ENCODE peak calls at places on chromosomes 4 and X, in five cellular contexts. O, W, N, E and I are unnamed samples.

GRCh38 chr4:153153339-153153851 is 50.8 kb upstream of the TRIM2 start:
- DNase-seq in W (no peak), N (peak; percentile 74), E (peak; percentile 25), O (peak; percentile 23), I (peak; percentile 67)

GRCh38 chrX:45322820-45323219 is 122.1 kb upstream of the DIPK2B start:
- DNase-seq in E (peak; percentile 9), O (no peak), W (no peak), N (no peak), I (no peak)

GRCh38 chrX:53239474-53239873 is 14.5 kb upstream of the KDM5C start:
- DNase-seq in W (no peak), N (no peak), E (no peak), O (no peak), I (no peak)

GRCh38 chrX:110665636-110666035 is 130.0 kb downstream of the CHRDL1 start:
- DNase-seq in E (peak; percentile 15), O (peak; percentile 10), W (peak; percentile 47), N (peak; percentile 67), I (no peak)

GRCh38 chrX:100924370-100924769 is 4.3 kb downstream of the XKRX start:
- DNase-seq in N (no peak), E (no peak), O (no peak), W (no peak), I (no peak)

GRCh38 chrX:27186671-27187070 is 276.5 kb downstream of the PPP4R3C start:
- DNase-seq in O (no peak), W (no peak), E (peak; percentile 31), N (no peak), I (no peak)

GRCh38 chrX:21723097-21723496 is 34.8 kb downstream of the SMPX start:
- DNase-seq in E (no peak), W (no peak), N (no peak), O (no peak), I (no peak)

GRCh38 chrX:69362889-69363288 is 141.2 kb upstream of the NALF2 start:
- DNase-seq in N (no peak), O (peak; percentile 8), W (no peak), E (peak; percentile 63), I (no peak)

GRCh38 chrX:23364416-23364815 is 29.8 kb downstream of the PTCHD1 start:
- DNase-seq in N (no peak), W (no peak), O (no peak), E (no peak), I (no peak)

GRCh38 chr4:14924080-14924916 is 78.0 kb upstream of the CPEB2 start:
- DNase-seq in E (no peak), O (no peak), W (no peak), N (no peak), I (no peak)

GRCh38 chr4:89434364-89434988 is 126.9 kb upstream of the GPRIN3 start:
- DNase-seq in O (no peak), E (peak; percentile 65), N (no peak), W (no peak), I (no peak)

GRCh38 chrX:71998836-71999509 is 88.3 kb downstream of the NHSL2 start:
- DNase-seq in W (no peak), O (peak; percentile 19), N (no peak), E (peak; percentile 31), I (no peak)

GRCh38 chrX:120419465-120419864 is 49.6 kb downstream of the LAMP2 start:
- DNase-seq in E (no peak), N (no peak), O (no peak), W (no peak), I (no peak)

GRCh38 chr4:19021617-19022016 is 1000.1 kb upstream of the LCORL start:
- DNase-seq in E (no peak), O (no peak), W (no peak), N (no peak), I (no peak)

GRCh38 chr4:87078987-87079469 is 141.4 kb downstream of the KLHL8 start:
- DNase-seq in W (no peak), O (no peak), N (no peak), E (peak; percentile 92), I (no peak)

GRCh38 chrX:148270499-148270898 is 229.9 kb upstream of the AFF2 start:
- DNase-seq in E (no peak), W (no peak), N (no peak), O (no peak), I (no peak)

GRCh38 chr4:153529646-153530045 is 63.5 kb downstream of the TMEM131L start:
- DNase-seq in O (no peak), N (no peak), W (no peak), E (peak; percentile 66), I (no peak)

GRCh38 chr4:110586137-110586850 is 36.6 kb downstream of the PITX2 start:
- DNase-seq in E (peak; percentile 78), W (no peak), N (no peak), O (no peak), I (no peak)

GRCh38 chr4:100008048-100008447 is 58.0 kb upstream of the H2AZ1 start:
- DNase-seq in O (no peak), N (no peak), E (peak; percentile 40), W (no peak), I (no peak)

GRCh38 chrX:80550722-80551121 is 130.5 kb downstream of the TENT5D start:
- DNase-seq in E (no peak), N (no peak), O (no peak), W (no peak), I (no peak)

GRCh38 chr4:82705881-82706280 is 92.7 kb downstream of the SCD5 start:
- DNase-seq in N (no peak), O (no peak), E (no peak), W (no peak), I (no peak)

GRCh38 chr4:56468097-56468422 is 643 bp downstream of the SRP72 start:
- DNase-seq in N (no peak), E (peak; percentile 35), W (peak; percentile 55), O (no peak), I (no peak)

GRCh38 chr4:118753685-118754084 is 68.5 kb downstream of the METTL14 start:
- DNase-seq in W (no peak), N (no peak), O (no peak), E (no peak), I (no peak)

GRCh38 chrX:151790421-151791160 is 56.0 kb downstream of the CNGA2 start:
- DNase-seq in O (no peak), W (no peak), N (no peak), E (no peak), I (no peak)

GRCh38 chr4:86961605-86962295 is 26.9 kb downstream of the AFF1 start:
- DNase-seq in E (peak; percentile 37), N (no peak), O (no peak), W (no peak), I (no peak)

GRCh38 chrX:150200820-150201287 is 162.3 kb upstream of the MAMLD1 start:
- DNase-seq in E (peak; percentile 94), N (no peak), W (no peak), O (no peak), I (no peak)

GRCh38 chr4:94758700-94759399 is 1.1 kb downstream of the BMPR1B start:
- DNase-seq in E (no peak), N (no peak), W (no peak), O (no peak), I (no peak)

GRCh38 chr4:64000241-64000640 is 409.0 kb downstream of the TECRL start:
- DNase-seq in N (no peak), E (no peak), W (no peak), O (no peak), I (no peak)

GRCh38 chr4:47839259-47839658 is 1.4 kb upstream of the CORIN start:
- DNase-seq in O (peak; percentile 13), N (no peak), W (no peak), E (peak; percentile 35), I (peak; percentile 9)

GRCh38 chrX:43882294-43882681 is at the start of gene MAOB:
- DNase-seq in N (peak; percentile 71), E (no peak), W (peak; percentile 80), O (peak; percentile 42), I (no peak)

GRCh38 chr4:67635331-67635730 is 65.6 kb downstream of the UBA6 start:
- DNase-seq in N (no peak), E (no peak), O (no peak), W (no peak), I (no peak)

GRCh38 chr4:84243685-84244084 is 255.4 kb downstream of the NKX6-1 start:
- DNase-seq in N (no peak), E (no peak), W (no peak), O (no peak), I (no peak)

DNA sequence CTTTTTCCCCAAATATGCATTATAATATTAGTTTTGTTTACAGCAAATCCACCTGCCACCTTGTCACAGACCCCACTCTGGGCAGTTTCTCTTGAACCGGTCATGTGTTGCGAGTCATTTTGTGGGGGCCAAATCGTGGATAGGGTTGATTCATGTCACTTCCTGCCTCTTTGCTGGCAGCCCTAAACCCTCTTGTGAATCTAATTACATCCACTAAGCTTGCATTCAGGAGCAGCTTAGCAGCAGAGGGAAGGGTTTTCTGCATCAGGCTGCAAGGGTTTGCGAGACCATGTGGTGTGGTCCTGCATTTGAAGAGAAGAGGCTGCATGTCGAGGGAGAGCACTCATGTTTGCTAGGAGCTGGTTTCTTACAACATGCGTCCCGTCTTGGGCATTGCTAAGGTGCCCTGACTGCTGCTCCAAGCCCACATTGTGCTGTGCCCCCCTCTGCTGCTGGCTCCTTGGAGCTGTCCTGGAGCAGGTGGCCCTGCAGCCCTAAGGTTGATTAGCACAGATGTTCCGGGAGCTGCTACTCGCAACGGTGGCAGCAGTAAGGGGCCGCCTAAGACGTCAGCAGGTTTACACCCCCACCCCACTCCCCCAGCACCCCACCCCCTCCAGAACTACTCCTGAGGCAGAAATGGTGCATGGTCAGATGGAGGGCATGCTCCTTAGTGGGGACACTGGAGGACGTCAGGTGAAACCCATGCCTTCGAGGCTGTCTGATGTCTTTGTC is 88.8 kb upstream of the CLDN34 start:
- DNase-seq in O (no peak), N (no peak), W (no peak), E (no peak), I (no peak)
- H3K27ac ChIP-seq in O (no peak overlapping the region), N (no peak overlapping the region), W (no peak overlapping the region), E (peak overlapping the region; percentile 42), I (no peak overlapping the region)

GRCh38 chr4:36267491-36268254 is 13.7 kb upstream of the DTHD1 start:
- DNase-seq in W (no peak), O (no peak), E (no peak), N (no peak), I (no peak)
- H3K4me1 ChIP-seq in W (no peaks in the 10 kb centered on the region), O (no peaks in the 10 kb centered on the region), E (peaks cover 10% of the 10 kb centered on the region), N (peaks cover 3% of the 10 kb centered on the region), I (no peaks in the 10 kb centered on the region)

GRCh38 chrX:574830-575229 is 55.8 kb upstream of the SHOX start:
- DNase-seq in W (no peak), O (no peak), N (no peak), E (no peak), I (no peak)
- H3K4me3 ChIP-seq in W (no peak overlapping the region), O (no peak overlapping the region), N (no peak overlapping the region), E (no peak overlapping the region), I (no peak overlapping the region)

GRCh38 chrX:18425199-18426003 is at the start of gene CDKL5:
- DNase-seq in W (peak; percentile 98), N (peak; percentile 91), O (peak; percentile 97), E (peak; percentile 97), I (peak; percentile 93)
- H3K27ac ChIP-seq in W (peak within 1 kb of the TSS; percentile 62), N (peak within 1 kb of the TSS; percentile 77), O (peak within 1 kb of the TSS; percentile 87), E (peak within 1 kb of the TSS; percentile 83), I (peak within 1 kb of the TSS; percentile 82)